ENCODE peak calls at places on chromosome 19, in eight cellular contexts. One of them, this sample, is unnamed.

GRCh38 chr19:1318678-1319471 is 33.2 kb downstream of the EFNA2 start:
- DNase-seq in stomach: no peak
- DNase-seq in fibroblast of lung: no peak
- DNase-seq in effector memory CD4-positive, alpha-beta T cell: no peak
- DNase-seq in adrenal gland: no peak
- DNase-seq in hepatocyte: no peak
- DNase-seq in right lobe of liver: no peak
- DNase-seq in aorta: no peak
- DNase-seq in this sample: no peak

GRCh38 chr19:6648141-6648715 is 21.7 kb downstream of the TNFSF14 start:
- DNase-seq in stomach: no peak
- DNase-seq in fibroblast of lung: no peak
- DNase-seq in effector memory CD4-positive, alpha-beta T cell: no peak
- DNase-seq in adrenal gland: no peak
- DNase-seq in hepatocyte: no peak
- DNase-seq in right lobe of liver: no peak
- DNase-seq in aorta: no peak
- DNase-seq in this sample: no peak

GRCh38 chr19:961866-962620 is 22.1 kb upstream of the WDR18 start:
- DNase-seq in stomach: no peak
- DNase-seq in fibroblast of lung: peak; percentile 36
- DNase-seq in effector memory CD4-positive, alpha-beta T cell: no peak
- DNase-seq in adrenal gland: no peak
- DNase-seq in hepatocyte: peak; percentile 89
- DNase-seq in right lobe of liver: no peak
- DNase-seq in aorta: no peak
- DNase-seq in this sample: no peak

GRCh38 chr19:10568444-10568825 is 344 bp downstream of the CDKN2D start:
- DNase-seq in stomach: peak; percentile 50
- DNase-seq in fibroblast of lung: no peak
- DNase-seq in effector memory CD4-positive, alpha-beta T cell: no peak
- DNase-seq in adrenal gland: peak; percentile 60
- DNase-seq in hepatocyte: peak; percentile 82
- DNase-seq in right lobe of liver: peak; percentile 59
- DNase-seq in aorta: no peak
- DNase-seq in this sample: no peak

GRCh38 chr19:54231077-54231931 is 8.5 kb upstream of the LILRB3 start:
- DNase-seq in stomach: peak; percentile 92
- DNase-seq in fibroblast of lung: peak; percentile 55
- DNase-seq in effector memory CD4-positive, alpha-beta T cell: peak; percentile 73
- DNase-seq in adrenal gland: peak; percentile 95
- DNase-seq in hepatocyte: peak; percentile 95
- DNase-seq in right lobe of liver: peak; percentile 88
- DNase-seq in aorta: peak; percentile 98
- DNase-seq in this sample: peak; percentile 87

GRCh38 chr19:873084-874019 is 13.9 kb downstream of the CFD start:
- DNase-seq in stomach: no peak
- DNase-seq in fibroblast of lung: peak; percentile 55
- DNase-seq in effector memory CD4-positive, alpha-beta T cell: peak; percentile 65
- DNase-seq in adrenal gland: no peak
- DNase-seq in hepatocyte: no peak
- DNase-seq in right lobe of liver: no peak
- DNase-seq in aorta: no peak
- DNase-seq in this sample: no peak

GRCh38 chr19:2683430-2683995 is 19.0 kb downstream of the GNG7 start:
- DNase-seq in stomach: no peak
- DNase-seq in fibroblast of lung: no peak
- DNase-seq in effector memory CD4-positive, alpha-beta T cell: no peak
- DNase-seq in adrenal gland: no peak
- DNase-seq in hepatocyte: no peak
- DNase-seq in right lobe of liver: no peak
- DNase-seq in aorta: no peak
- DNase-seq in this sample: no peak

GRCh38 chr19:3968556-3969434 is 2.1 kb downstream of the DAPK3 start:
- DNase-seq in stomach: peak; percentile 87
- DNase-seq in fibroblast of lung: peak; percentile 99
- DNase-seq in effector memory CD4-positive, alpha-beta T cell: no peak
- DNase-seq in adrenal gland: peak; percentile 59
- DNase-seq in hepatocyte: peak; percentile 96
- DNase-seq in right lobe of liver: peak; percentile 82
- DNase-seq in aorta: peak; percentile 93
- DNase-seq in this sample: peak; percentile 90

GRCh38 chr19:23597661-23598060 is 89.4 kb downstream of the ZNF675 start:
- DNase-seq in stomach: no peak
- DNase-seq in fibroblast of lung: no peak
- DNase-seq in effector memory CD4-positive, alpha-beta T cell: no peak
- DNase-seq in adrenal gland: no peak
- DNase-seq in hepatocyte: no peak
- DNase-seq in right lobe of liver: no peak
- DNase-seq in aorta: no peak
- DNase-seq in this sample: no peak

GRCh38 chr19:41619018-41619571 is 7.8 kb downstream of the CEACAM4 start:
- DNase-seq in stomach: no peak
- DNase-seq in fibroblast of lung: no peak
- DNase-seq in effector memory CD4-positive, alpha-beta T cell: no peak
- DNase-seq in adrenal gland: no peak
- DNase-seq in hepatocyte: no peak
- DNase-seq in right lobe of liver: no peak
- DNase-seq in aorta: no peak
- DNase-seq in this sample: no peak

GRCh38 chr19:41792513-41793413 is 3.6 kb upstream of the CEACAM3 start:
- DNase-seq in stomach: peak; percentile 61
- DNase-seq in fibroblast of lung: peak; percentile 70
- DNase-seq in effector memory CD4-positive, alpha-beta T cell: no peak
- DNase-seq in adrenal gland: peak; percentile 47
- DNase-seq in hepatocyte: peak; percentile 51
- DNase-seq in right lobe of liver: peak; percentile 55
- DNase-seq in aorta: peak; percentile 79
- DNase-seq in this sample: peak; percentile 58

DNA sequence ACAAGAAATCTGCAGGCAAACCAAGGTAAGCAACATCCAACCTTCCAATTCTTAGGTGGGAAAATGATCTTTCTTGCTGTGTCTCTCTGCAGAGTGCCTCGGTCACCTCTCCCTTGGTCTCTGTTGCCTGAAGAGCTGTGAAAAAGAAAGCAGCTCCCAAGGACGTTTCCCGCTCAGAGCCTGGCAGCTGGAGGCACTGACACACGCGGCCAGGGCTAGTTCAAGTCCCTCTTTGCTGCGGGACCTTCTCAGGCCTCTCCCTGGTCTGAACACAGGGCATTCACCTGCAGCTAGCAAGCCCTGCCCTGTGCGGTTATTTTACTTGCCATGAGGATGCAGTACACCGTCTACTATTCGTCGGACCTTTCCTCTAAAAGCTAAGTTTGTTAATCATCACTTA is 3.8 kb downstream of the MED26 start:
- DNase-seq in stomach: no peak
- DNase-seq in fibroblast of lung: no peak
- DNase-seq in effector memory CD4-positive, alpha-beta T cell: no peak
- DNase-seq in adrenal gland: peak; percentile 86
- DNase-seq in hepatocyte: no peak
- DNase-seq in right lobe of liver: no peak
- DNase-seq in aorta: no peak
- DNase-seq in this sample: peak; percentile 42
- H3K4me1 ChIP-seq in stomach: peaks cover 76% of the 10 kb centered on the region
- H3K4me1 ChIP-seq in fibroblast of lung: peaks cover 6% of the 10 kb centered on the region
- H3K4me1 ChIP-seq in effector memory CD4-positive, alpha-beta T cell: peaks cover 13% of the 10 kb centered on the region
- H3K4me1 ChIP-seq in adrenal gland: peaks cover 36% of the 10 kb centered on the region
- H3K4me1 ChIP-seq in hepatocyte: peaks cover 10% of the 10 kb centered on the region
- H3K4me1 ChIP-seq in right lobe of liver: no peaks in the 10 kb centered on the region
- H3K4me1 ChIP-seq in aorta: no peaks in the 10 kb centered on the region
- H3K4me1 ChIP-seq in this sample: peaks cover 58% of the 10 kb centered on the region

GRCh38 chr19:46620267-46620666 is 4.6 kb downstream of the PTGIR start:
- DNase-seq in stomach: no peak
- DNase-seq in fibroblast of lung: no peak
- DNase-seq in effector memory CD4-positive, alpha-beta T cell: no peak
- DNase-seq in adrenal gland: no peak
- DNase-seq in hepatocyte: no peak
- DNase-seq in right lobe of liver: no peak
- DNase-seq in aorta: no peak
- DNase-seq in this sample: no peak
- H3K4me1 ChIP-seq in stomach: peaks cover 78% of the 10 kb centered on the region
- H3K4me1 ChIP-seq in fibroblast of lung: peaks cover 38% of the 10 kb centered on the region
- H3K4me1 ChIP-seq in effector memory CD4-positive, alpha-beta T cell: peaks cover 31% of the 10 kb centered on the region
- H3K4me1 ChIP-seq in adrenal gland: no peaks in the 10 kb centered on the region
- H3K4me1 ChIP-seq in hepatocyte: peaks cover 20% of the 10 kb centered on the region
- H3K4me1 ChIP-seq in right lobe of liver: no peaks in the 10 kb centered on the region
- H3K4me1 ChIP-seq in aorta: peaks cover 2% of the 10 kb centered on the region
- H3K4me1 ChIP-seq in this sample: peaks cover 17% of the 10 kb centered on the region

GRCh38 chr19:5621945-5622464 is 571 bp downstream of the SAFB2 start:
- DNase-seq in stomach: no peak
- DNase-seq in fibroblast of lung: no peak
- DNase-seq in effector memory CD4-positive, alpha-beta T cell: no peak
- DNase-seq in adrenal gland: peak; percentile 39
- DNase-seq in hepatocyte: peak; percentile 38
- DNase-seq in right lobe of liver: peak; percentile 24
- DNase-seq in aorta: no peak
- DNase-seq in this sample: peak; percentile 37
- H3K4me1 ChIP-seq in stomach: peaks cover 66% of the 10 kb centered on the region
- H3K4me1 ChIP-seq in fibroblast of lung: peaks cover 11% of the 10 kb centered on the region
- H3K4me1 ChIP-seq in effector memory CD4-positive, alpha-beta T cell: peaks cover 57% of the 10 kb centered on the region
- H3K4me1 ChIP-seq in adrenal gland: peaks cover 24% of the 10 kb centered on the region
- H3K4me1 ChIP-seq in hepatocyte: peaks cover 15% of the 10 kb centered on the region
- H3K4me1 ChIP-seq in right lobe of liver: no peaks in the 10 kb centered on the region
- H3K4me1 ChIP-seq in aorta: peaks cover 5% of the 10 kb centered on the region
- H3K4me1 ChIP-seq in this sample: peaks cover 67% of the 10 kb centered on the region

GRCh38 chr19:18418725-18419194 is 438 bp upstream of the SSBP4 start:
- DNase-seq in stomach: no peak
- DNase-seq in fibroblast of lung: no peak
- DNase-seq in effector memory CD4-positive, alpha-beta T cell: no peak
- DNase-seq in adrenal gland: peak; percentile 58
- DNase-seq in hepatocyte: no peak
- DNase-seq in right lobe of liver: no peak
- DNase-seq in aorta: peak; percentile 83
- DNase-seq in this sample: peak; percentile 75

GRCh38 chr19:18418034-18418724 is 1.0 kb upstream of the SSBP4 start:
- DNase-seq in stomach: no peak
- DNase-seq in fibroblast of lung: no peak
- DNase-seq in effector memory CD4-positive, alpha-beta T cell: no peak
- DNase-seq in adrenal gland: no peak
- DNase-seq in hepatocyte: no peak
- DNase-seq in right lobe of liver: no peak
- DNase-seq in aorta: peak; percentile 87
- DNase-seq in this sample: peak; percentile 75

GRCh38 chr19:18420931-18421330 is 1.7 kb downstream of the SSBP4 start:
- DNase-seq in stomach: no peak
- DNase-seq in fibroblast of lung: no peak
- DNase-seq in effector memory CD4-positive, alpha-beta T cell: no peak
- DNase-seq in adrenal gland: no peak
- DNase-seq in hepatocyte: no peak
- DNase-seq in right lobe of liver: no peak
- DNase-seq in aorta: no peak
- DNase-seq in this sample: no peak

GRCh38 chr19:18419699-18420460 is 682 bp downstream of the SSBP4 start:
- DNase-seq in stomach: no peak
- DNase-seq in fibroblast of lung: no peak
- DNase-seq in effector memory CD4-positive, alpha-beta T cell: peak; percentile 40
- DNase-seq in adrenal gland: no peak
- DNase-seq in hepatocyte: peak; percentile 78
- DNase-seq in right lobe of liver: no peak
- DNase-seq in aorta: peak; percentile 83
- DNase-seq in this sample: peak; percentile 66

DNA sequence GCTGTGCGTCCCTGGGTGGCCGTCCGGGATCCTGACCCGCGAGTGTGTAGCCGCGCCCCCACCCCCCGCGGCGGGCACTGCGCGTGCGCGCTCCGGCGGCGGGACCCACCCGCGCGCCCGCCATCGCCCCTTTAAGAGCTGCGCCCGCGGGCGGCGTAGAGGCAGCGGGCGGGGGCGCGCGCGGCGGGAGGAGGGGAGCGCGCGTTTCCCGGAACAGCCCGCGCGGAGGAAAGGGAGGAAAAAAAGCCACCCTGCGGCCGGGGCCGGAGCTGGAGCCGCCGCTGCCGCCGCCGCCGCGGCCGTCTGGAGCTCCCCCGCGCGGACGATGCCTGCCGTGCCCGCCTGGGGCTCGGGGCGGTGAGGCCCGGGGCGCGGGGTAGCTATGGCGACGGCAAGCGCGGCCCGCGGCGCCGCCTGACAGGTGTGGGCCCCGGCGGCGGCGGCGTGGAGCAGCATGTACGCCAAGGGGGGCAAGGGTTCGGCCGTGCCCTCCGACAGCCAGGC is at the start of gene SSBP4:
- DNase-seq in stomach: peak; percentile 76
- DNase-seq in fibroblast of lung: peak; percentile 75
- DNase-seq in effector memory CD4-positive, alpha-beta T cell: peak; percentile 64
- DNase-seq in adrenal gland: peak; percentile 68
- DNase-seq in hepatocyte: peak; percentile 94
- DNase-seq in right lobe of liver: peak; percentile 80
- DNase-seq in aorta: peak; percentile 90
- DNase-seq in this sample: peak; percentile 89
- H3K4me1 ChIP-seq in stomach: peaks cover 94% of the 10 kb centered on the region
- H3K4me1 ChIP-seq in fibroblast of lung: peaks cover 41% of the 10 kb centered on the region
- H3K4me1 ChIP-seq in effector memory CD4-positive, alpha-beta T cell: peaks cover 92% of the 10 kb centered on the region
- H3K4me1 ChIP-seq in adrenal gland: peaks cover 38% of the 10 kb centered on the region
- H3K4me1 ChIP-seq in hepatocyte: peaks cover 59% of the 10 kb centered on the region
- H3K4me1 ChIP-seq in right lobe of liver: no peaks in the 10 kb centered on the region
- H3K4me1 ChIP-seq in aorta: no peaks in the 10 kb centered on the region
- H3K4me1 ChIP-seq in this sample: peaks cover 43% of the 10 kb centered on the region

DNA sequence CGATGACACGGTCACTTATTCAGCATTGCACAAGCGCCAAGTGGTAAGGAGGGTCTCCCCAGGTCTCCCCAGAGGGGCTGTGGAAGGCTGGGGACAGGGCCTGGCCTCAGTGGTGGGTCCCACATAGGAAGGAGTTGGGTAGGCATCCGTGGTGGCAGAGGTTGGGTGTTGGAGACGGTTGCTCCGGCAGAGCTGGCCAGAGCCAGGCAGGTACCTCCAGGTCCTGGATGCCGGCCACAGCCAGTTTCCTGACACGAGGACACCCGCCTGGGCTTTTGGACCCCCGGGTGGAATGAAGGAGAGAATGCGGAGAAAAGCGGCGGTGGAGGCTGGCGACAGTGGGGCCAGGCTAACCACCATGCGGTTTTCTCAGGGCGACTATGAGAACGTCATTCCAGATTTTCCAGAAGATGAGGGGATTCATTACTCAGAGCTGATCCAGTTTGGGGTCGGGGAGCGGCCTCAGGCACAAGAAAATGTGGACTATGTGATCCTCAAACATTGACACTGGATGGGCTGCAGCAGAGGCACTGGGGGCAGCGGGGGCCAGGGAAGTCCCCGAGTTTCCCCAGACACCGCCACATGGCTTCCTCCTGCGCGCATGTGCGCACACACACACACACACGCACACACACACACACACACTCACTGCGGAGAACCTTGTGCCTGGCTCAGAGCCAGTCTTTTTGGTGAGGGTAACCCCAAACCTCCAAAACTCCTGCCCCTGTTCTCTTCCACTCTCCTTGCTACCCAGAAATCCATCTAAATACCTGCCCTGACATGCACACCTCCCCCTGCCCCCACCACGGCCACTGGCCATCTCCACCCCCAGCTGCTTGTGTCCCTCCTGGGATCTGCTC is 1.3 kb upstream of the FFAR1 start:
- DNase-seq in stomach: peak; percentile 44
- DNase-seq in fibroblast of lung: no peak
- DNase-seq in effector memory CD4-positive, alpha-beta T cell: peak; percentile 62
- DNase-seq in adrenal gland: no peak
- DNase-seq in hepatocyte: no peak
- DNase-seq in right lobe of liver: no peak
- DNase-seq in aorta: peak; percentile 70
- DNase-seq in this sample: no peak
- H3K4me1 ChIP-seq in stomach: no peaks in the 10 kb centered on the region
- H3K4me1 ChIP-seq in fibroblast of lung: no peaks in the 10 kb centered on the region
- H3K4me1 ChIP-seq in effector memory CD4-positive, alpha-beta T cell: peaks cover 25% of the 10 kb centered on the region
- H3K4me1 ChIP-seq in adrenal gland: no peaks in the 10 kb centered on the region
- H3K4me1 ChIP-seq in hepatocyte: no peaks in the 10 kb centered on the region
- H3K4me1 ChIP-seq in right lobe of liver: no peaks in the 10 kb centered on the region
- H3K4me1 ChIP-seq in aorta: no peaks in the 10 kb centered on the region
- H3K4me1 ChIP-seq in this sample: no peaks in the 10 kb centered on the region

GRCh38 chr19:48492925-48493717 is 18.5 kb downstream of the LMTK3 start:
- DNase-seq in stomach: peak; percentile 98
- DNase-seq in fibroblast of lung: peak; percentile 90
- DNase-seq in effector memory CD4-positive, alpha-beta T cell: peak; percentile 71
- DNase-seq in adrenal gland: peak; percentile 99
- DNase-seq in hepatocyte: peak; percentile 96
- DNase-seq in right lobe of liver: peak; percentile 95
- DNase-seq in aorta: peak; percentile 97
- DNase-seq in this sample: peak; percentile 94
- H3K4me1 ChIP-seq in stomach: peaks cover 66% of the 10 kb centered on the region
- H3K4me1 ChIP-seq in fibroblast of lung: peaks cover 6% of the 10 kb centered on the region
- H3K4me1 ChIP-seq in effector memory CD4-positive, alpha-beta T cell: peaks cover 26% of the 10 kb centered on the region
- H3K4me1 ChIP-seq in adrenal gland: peaks cover 14% of the 10 kb centered on the region
- H3K4me1 ChIP-seq in hepatocyte: peaks cover 9% of the 10 kb centered on the region
- H3K4me1 ChIP-seq in right lobe of liver: no peaks in the 10 kb centered on the region
- H3K4me1 ChIP-seq in aorta: no peaks in the 10 kb centered on the region
- H3K4me1 ChIP-seq in this sample: peaks cover 8% of the 10 kb centered on the region